ENCODE peak calls at places on chromosomes 11 and 22, in nine cellular contexts. K is GM12891, X is adrenal gland, L is stomach, G is lower leg skin, U is H1, A is transverse colon, T is A549, V is upper lobe of left lung. H is an unnamed sample.

GRCh38 chr11:12599408-12600143 is 74.6 kb upstream of the TEAD1 start:
- DNase-seq in K (peak; percentile 32), X (peak; percentile 76), L (peak; percentile 63), G (peak; percentile 87), U (peak; percentile 89), A (peak; percentile 24), T (peak; percentile 69), V (peak; percentile 93), H (no peak)

GRCh38 chr11:110086892-110087309 is 6.3 kb upstream of the ZC3H12C start:
- DNase-seq in K (no peak), X (no peak), L (no peak), G (no peak), U (no peak), A (peak; percentile 37), T (peak; percentile 18), V (no peak), H (no peak)

GRCh38 chr11:80593981-80594380 is 1153.2 kb upstream of the TENM4 start:
- DNase-seq in K (no peak), X (no peak), L (no peak), G (no peak), U (no peak), A (peak; percentile 37), T (peak; percentile 7), V (no peak), H (peak; percentile 9)

GRCh38 chr11:104122008-104122635 is 41.8 kb downstream of the PDGFD start:
- DNase-seq in K (no peak), X (no peak), L (no peak), G (no peak), U (no peak), A (no peak), T (no peak), V (no peak), H (no peak)

GRCh38 chr11:33659370-33660139 is 41.1 kb downstream of the C11orf91 start:
- DNase-seq in K (no peak), X (no peak), L (no peak), G (no peak), U (no peak), A (no peak), T (no peak), V (no peak), H (no peak)

GRCh38 chr11:33920838-33921613 is 29.1 kb upstream of the LMO2 start:
- DNase-seq in K (no peak), X (no peak), L (no peak), G (no peak), U (no peak), A (no peak), T (no peak), V (no peak), H (no peak)

GRCh38 chr11:129410561-129410960 is 34.9 kb downstream of the BARX2 start:
- DNase-seq in K (no peak), X (no peak), L (no peak), G (no peak), U (no peak), A (no peak), T (no peak), V (no peak), H (no peak)

GRCh38 chr11:2519879-2520735 is 75.3 kb downstream of the KCNQ1 start:
- DNase-seq in K (peak; percentile 4), X (peak; percentile 24), L (peak; percentile 19), G (peak; percentile 82), U (no peak), A (peak; percentile 5), T (no peak), V (peak; percentile 61), H (no peak)

GRCh38 chr11:35288311-35288710 is 131.0 kb downstream of the SLC1A2 start:
- DNase-seq in K (no peak), X (no peak), L (no peak), G (no peak), U (no peak), A (no peak), T (no peak), V (no peak), H (no peak)

GRCh38 chr22:35303029-35303624 is 3.4 kb downstream of the TOM1 start:
- DNase-seq in K (no peak), X (no peak), L (no peak), G (no peak), U (no peak), A (no peak), T (no peak), V (no peak), H (no peak)

GRCh38 chr22:17746916-17747315 is 27.4 kb downstream of the BID start:
- DNase-seq in K (no peak), X (no peak), L (no peak), G (no peak), U (no peak), A (no peak), T (no peak), V (no peak), H (no peak)

GRCh38 chr11:19842505-19842904 is 129.9 kb downstream of the NAV2 start:
- DNase-seq in K (no peak), X (no peak), L (no peak), G (no peak), U (no peak), A (no peak), T (no peak), V (no peak), H (no peak)

GRCh38 chr11:70073881-70074371 is 4.2 kb upstream of the ANO1 start:
- DNase-seq in K (no peak), X (no peak), L (no peak), G (peak; percentile 74), U (no peak), A (no peak), T (no peak), V (no peak), H (no peak)

GRCh38 chr22:20889025-20889704 is 28.0 kb upstream of the CRKL start:
- DNase-seq in K (no peak), X (no peak), L (no peak), G (no peak), U (no peak), A (no peak), T (no peak), V (no peak), H (no peak)

GRCh38 chr11:67401495-67402191 is at the start of gene PPP1CA:
- DNase-seq in K (peak; percentile 99), X (peak; percentile 91), L (peak; percentile 93), G (peak; percentile 97), U (peak; percentile 93), A (peak; percentile 93), T (peak; percentile 89), V (peak; percentile 99), H (peak; percentile 95)
- TF ChIP-seq POLR2A in K (peak; percentile 70), X (peak; percentile 57), L (no peak), G (no peak), U (peak; percentile 72), A (peak; percentile 79), T (peak; percentile 78), V (peak; percentile 38), H (peak; percentile 88)

DNA sequence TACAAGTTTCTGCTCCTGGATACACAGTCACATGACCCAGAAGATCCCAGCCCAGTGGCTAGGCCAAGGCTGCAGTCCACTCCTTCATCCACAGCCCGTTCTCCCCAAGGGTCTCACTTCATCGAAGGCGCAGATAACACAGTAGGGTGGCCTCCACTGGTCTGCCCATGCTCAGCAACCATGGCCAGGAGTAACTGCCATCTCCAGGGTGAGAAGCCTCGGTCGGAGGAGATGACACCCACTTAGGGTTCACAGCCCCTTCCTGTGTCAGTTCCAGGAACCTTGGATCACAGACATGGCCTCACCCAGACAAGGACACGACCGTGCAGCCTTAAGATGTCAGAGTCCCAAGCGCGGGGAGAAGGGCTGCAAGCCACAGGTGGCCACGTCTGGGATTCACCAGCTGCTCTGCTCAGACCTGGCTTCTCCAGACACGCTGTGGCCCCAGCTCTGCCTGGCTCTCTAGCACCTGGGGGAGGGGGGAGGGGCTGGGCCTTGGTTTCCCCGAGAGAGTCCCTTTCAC is 2.6 kb downstream of the BET1L start:
- DNase-seq in K (no peak), X (no peak), L (peak; percentile 14), G (peak; percentile 75), U (no peak), A (no peak), T (no peak), V (no peak), H (no peak)
- TF ChIP-seq POLR2A in K (peak; percentile 11), X (no peak), L (no peak), G (no peak), U (no peak), A (no peak), T (no peak), V (no peak), H (no peak)

GRCh38 chr11:106614280-106614679 is 404.0 kb downstream of the GUCY1A2 start:
- DNase-seq in K (no peak), X (no peak), L (no peak), G (no peak), U (no peak), A (no peak), T (no peak), V (no peak), H (no peak)
- TF ChIP-seq POLR2A in K (no peak), X (no peak), L (no peak), G (no peak), U (no peak), A (no peak), T (no peak), V (no peak), H (no peak)

DNA sequence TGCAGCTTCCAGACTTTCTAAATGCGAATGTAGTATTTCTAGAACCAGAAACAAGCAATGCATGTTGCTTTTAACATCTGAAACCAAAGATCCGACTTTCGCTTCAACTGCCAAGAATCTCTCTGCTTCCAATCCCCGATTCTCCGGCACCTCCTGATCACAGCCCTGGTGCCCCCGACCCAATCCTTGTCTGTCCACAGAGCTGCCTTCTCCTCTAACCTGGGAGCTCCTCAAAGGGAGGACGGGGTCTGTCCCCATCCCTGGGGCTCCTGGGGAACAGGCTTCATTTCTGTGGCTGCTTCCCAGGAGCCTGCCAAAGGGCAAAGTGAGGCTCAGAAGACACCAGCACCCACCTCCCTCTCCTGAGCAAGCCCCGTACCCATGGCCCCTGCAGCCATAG is 521 bp downstream of the ALDH3B2 start:
- DNase-seq in K (no peak), X (no peak), L (no peak), G (peak; percentile 80), U (no peak), A (no peak), T (no peak), V (no peak), H (no peak)
- TF ChIP-seq POLR2A in K (no peak), X (no peak), L (no peak), G (no peak), U (no peak), A (no peak), T (no peak), V (no peak), H (no peak)

DNA sequence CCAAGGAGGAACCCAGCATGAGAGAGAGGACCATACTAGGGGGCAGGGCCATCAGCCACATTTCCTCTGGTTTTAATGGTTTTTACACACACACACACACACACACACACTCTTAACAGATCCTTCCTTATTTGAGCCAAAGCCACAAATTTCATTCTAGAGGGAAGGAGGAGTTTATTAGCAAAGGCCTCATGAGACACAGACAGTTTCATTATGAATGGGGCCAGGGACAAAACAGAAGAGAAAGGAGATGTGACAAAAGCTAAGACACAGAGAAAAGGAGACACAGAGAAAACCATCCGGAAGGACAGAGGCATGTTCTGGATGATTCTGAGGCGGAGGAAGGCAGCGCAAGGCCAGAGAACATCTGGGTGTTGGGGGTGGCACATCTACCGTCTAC is 32.2 kb upstream of the ARFGAP3 start:
- DNase-seq in K (peak; percentile 73), X (no peak), L (no peak), G (no peak), U (no peak), A (no peak), T (no peak), V (no peak), H (no peak)
- TF ChIP-seq POLR2A in K (no peak), X (no peak), L (no peak), G (no peak), U (no peak), A (no peak), T (no peak), V (no peak), H (no peak)

H was measured in H54.